ENCODE peak calls at places on chromosomes 6 and 20, in eight cellular contexts. L is endothelial cell; Y is A549; I is fibroblast of pulmonary artery; Z is KBM-7; V is naive thymus-derived CD8-positive, alpha-beta T cell; C is NAMALWA; X is stimulated activated CD8-positive, alpha-beta memory T cell treated with anti-CD3 and anti-CD28 coated beads, Interleukin-15, amount 100 ng/mL, for 4 hours. J is an unnamed sample.

GRCh38 chr6:99836471-99836870 is 157.6 kb downstream of the MCHR2 start:
- DNase-seq in I (no peak), C (no peak), V (no peak), Y (peak; percentile 13), L (no peak), X (no peak), Z (peak; percentile 4), J (no peak)

GRCh38 chr6:89242574-89243330 is 25.6 kb upstream of the GABRR1 start:
- DNase-seq in C (peak; percentile 49), V (peak; percentile 34), L (no peak), I (peak; percentile 79), Z (peak; percentile 72), X (no peak), Y (peak; percentile 59), J (no peak)

GRCh38 chr6:39169448-39170344 is 54.7 kb upstream of the SAYSD1 start:
- DNase-seq in X (no peak), I (no peak), C (no peak), V (no peak), Y (no peak), L (no peak), Z (no peak), J (no peak)

GRCh38 chr6:158191032-158191431 is 22.9 kb downstream of the GTF2H5 start:
- DNase-seq in I (no peak), X (no peak), L (no peak), Y (no peak), Z (no peak), V (no peak), C (no peak), J (no peak)

GRCh38 chr6:82951389-82951788 is 114.3 kb downstream of the UBE3D start:
- DNase-seq in X (no peak), I (no peak), C (no peak), Z (no peak), Y (no peak), L (no peak), V (no peak), J (no peak)

GRCh38 chr6:16292942-16293341 is 54.6 kb downstream of the GMPR start:
- DNase-seq in C (no peak), Z (no peak), X (no peak), V (no peak), I (no peak), L (no peak), Y (no peak), J (no peak)

GRCh38 chr6:160679402-160679769 is 15.3 kb upstream of the LPA start:
- DNase-seq in V (no peak), L (peak; percentile 49), Z (no peak), Y (no peak), I (no peak), X (no peak), C (no peak), J (no peak)

GRCh38 chr6:8084586-8084985 is 17.8 kb downstream of the EEF1E1 start:
- DNase-seq in C (no peak), I (peak; percentile 34), X (no peak), Z (no peak), L (no peak), V (no peak), Y (no peak), J (no peak)

GRCh38 chr20:8757146-8757545 is 311.7 kb upstream of the PLCB4 start:
- DNase-seq in I (peak; percentile 64), L (no peak), C (no peak), Y (peak; percentile 20), Z (no peak), V (no peak), X (no peak), J (no peak)

GRCh38 chr20:63217706-63218105 is 1.8 kb upstream of the YTHDF1 start:
- DNase-seq in V (no peak), Y (no peak), Z (no peak), I (no peak), X (no peak), L (no peak), C (no peak), J (no peak)

GRCh38 chr6:35078896-35079295 is 62.2 kb downstream of the TCP11 start:
- DNase-seq in V (no peak), L (no peak), X (no peak), C (no peak), Z (no peak), Y (no peak), I (no peak), J (no peak)